ENCODE peak calls at places on chromosomes 12 and 14, in four cellular contexts. E is suprapubic skin, U is BE2C, I is astrocyte of the spinal cord. Z is an unnamed sample.

GRCh38 chr14:62957562-62957961 is 87.7 kb downstream of the KCNH5 start:
- DNase-seq in E (no peak), U (peak; percentile 12), I (peak; percentile 96), Z (peak; percentile 75)

GRCh38 chr14:52089208-52089607 is 20.3 kb upstream of the NID2 start:
- DNase-seq in E (no peak), U (no peak), I (no peak), Z (no peak)

GRCh38 chr14:70339970-70340369 is 19.5 kb downstream of the COX16 start:
- DNase-seq in E (no peak), U (no peak), I (no peak), Z (no peak)

GRCh38 chr12:22788913-22789312 is 163.9 kb downstream of the ETNK1 start:
- DNase-seq in E (no peak), U (no peak), I (no peak), Z (no peak)

GRCh38 chr12:123263196-123263817 is 8.3 kb downstream of the CDK2AP1 start:
- DNase-seq in E (no peak), U (no peak), I (no peak), Z (no peak)

GRCh38 chr12:94183702-94184379 is 35.5 kb downstream of the PLXNC1 start:
- DNase-seq in E (no peak), U (no peak), I (no peak), Z (no peak)

GRCh38 chr14:73153272-73153671 is 17.0 kb downstream of the PSEN1 start:
- DNase-seq in E (no peak), U (no peak), I (peak; percentile 37), Z (no peak)

GRCh38 chr12:51531982-51532497 is 59.0 kb upstream of the SCN8A start:
- DNase-seq in E (no peak), U (peak; percentile 83), I (peak; percentile 68), Z (peak; percentile 34)

GRCh38 chr12:93287152-93287551 is 90.6 kb upstream of the NUDT4 start:
- DNase-seq in E (no peak), U (no peak), I (no peak), Z (no peak)

GRCh38 chr12:34287986-34288962 is 266.0 kb downstream of the ALG10 start:
- DNase-seq in E (peak; percentile 48), U (no peak), I (no peak), Z (no peak)

GRCh38 chr12:15982071-15982470 is 70.9 kb downstream of the DERA start:
- DNase-seq in E (no peak), U (no peak), I (no peak), Z (no peak)

GRCh38 chr12:39417916-39418315 is 25.0 kb downstream of the KIF21A start:
- DNase-seq in E (no peak), U (no peak), I (no peak), Z (no peak)

GRCh38 chr12:47860279-47860841 is 40.7 kb upstream of the HDAC7 start:
- DNase-seq in E (no peak), U (no peak), I (no peak), Z (no peak)

GRCh38 chr12:25436206-25436912 is 116.7 kb downstream of the LMNTD1 start:
- DNase-seq in E (no peak), U (peak; percentile 41), I (peak; percentile 85), Z (peak; percentile 46)

GRCh38 chr12:3193131-3193530 is 116.0 kb downstream of the TSPAN9 start:
- DNase-seq in E (no peak), U (no peak), I (no peak), Z (no peak)

GRCh38 chr14:92360666-92361370 is 37.9 kb downstream of the SLC24A4 start:
- DNase-seq in E (no peak), U (no peak), I (no peak), Z (no peak)

GRCh38 chr12:120598674-120599463 is 17.7 kb upstream of the POP5 start:
- DNase-seq in E (no peak), U (peak; percentile 26), I (no peak), Z (peak; percentile 57)

GRCh38 chr14:67269338-67270060 is 28.3 kb downstream of the PALS1 start:
- DNase-seq in E (no peak), U (no peak), I (peak; percentile 81), Z (peak; percentile 61)

GRCh38 chr14:95046711-95047681 is 110.3 kb downstream of the DICER1 start:
- DNase-seq in E (peak; percentile 61), U (no peak), I (no peak), Z (no peak)

GRCh38 chr12:18703326-18703725 is 34.5 kb downstream of the PLCZ1 start:
- DNase-seq in E (no peak), U (no peak), I (no peak), Z (no peak)

GRCh38 chr12:76470028-76470939 is 89.3 kb downstream of the OSBPL8 start:
- DNase-seq in E (no peak), U (no peak), I (peak; percentile 86), Z (peak; percentile 84)

GRCh38 chr12:77932216-77932615 is 101.5 kb downstream of the NAV3 start:
- DNase-seq in E (no peak), U (no peak), I (no peak), Z (no peak)

GRCh38 chr12:1594295-1595025 is at the start of gene FBXL14:
- DNase-seq in E (peak; percentile 92), U (peak; percentile 96), I (peak; percentile 86), Z (no peak)

GRCh38 chr12:1592444-1593231 is 1.7 kb downstream of the FBXL14 start:
- DNase-seq in E (no peak), U (peak; percentile 61), I (peak; percentile 61), Z (no peak)

GRCh38 chr12:1595026-1595561 is 713 bp upstream of the FBXL14 start:
- DNase-seq in E (no peak), U (no peak), I (peak; percentile 25), Z (no peak)

GRCh38 chr12:1594045-1594294 is 411 bp downstream of the FBXL14 start:
- DNase-seq in E (no peak), U (peak; percentile 76), I (peak; percentile 65), Z (no peak)

DNA sequence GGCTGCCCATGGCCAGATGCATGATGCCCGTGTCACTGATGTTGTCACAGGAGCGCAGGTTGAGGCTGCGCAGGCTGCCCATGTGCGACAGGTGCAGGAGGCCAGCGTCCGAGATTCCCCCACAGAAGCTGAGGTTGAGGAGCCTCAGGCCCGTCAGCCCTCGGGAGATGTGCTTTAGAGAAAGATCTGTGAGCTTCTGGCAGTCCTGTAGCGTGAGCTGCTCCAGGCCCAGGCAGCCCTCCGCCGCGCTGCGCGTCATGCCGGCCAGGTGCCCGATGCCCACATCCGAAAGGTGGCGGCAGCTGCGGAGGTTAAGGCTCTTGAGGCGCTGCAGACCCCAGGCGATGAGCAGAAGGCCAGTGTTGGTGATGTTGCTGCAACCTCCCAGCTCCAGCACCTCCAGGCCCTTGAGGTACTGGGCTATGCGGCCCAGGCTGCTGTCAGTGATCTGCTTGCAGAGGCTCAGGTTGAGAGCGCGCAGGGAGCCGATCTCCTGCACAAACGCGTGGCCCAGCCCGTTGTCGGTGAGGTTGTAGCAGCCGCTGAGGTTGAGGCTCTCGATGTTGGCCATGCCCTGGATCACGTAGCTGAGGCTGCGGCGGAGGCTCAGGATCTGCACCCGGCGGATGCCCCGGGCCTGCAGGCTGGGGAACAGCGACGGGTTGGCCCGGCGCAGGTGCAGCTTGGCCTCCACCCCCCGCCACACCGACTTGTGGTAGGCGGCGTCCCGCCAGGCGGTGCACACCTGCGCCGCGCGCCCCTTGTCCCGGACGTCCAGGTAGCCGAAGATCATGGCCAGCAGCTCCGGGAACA is 943 bp downstream of the FBXL14 start:
- DNase-seq in E (no peak), U (peak; percentile 52), I (peak; percentile 47), Z (no peak)
- H3K4me3 ChIP-seq in E (peak overlapping the region; percentile 90), U (peak overlapping the region; percentile 82), I (peak overlapping the region; percentile 49), Z (peak overlapping the region; percentile 64)

DNA sequence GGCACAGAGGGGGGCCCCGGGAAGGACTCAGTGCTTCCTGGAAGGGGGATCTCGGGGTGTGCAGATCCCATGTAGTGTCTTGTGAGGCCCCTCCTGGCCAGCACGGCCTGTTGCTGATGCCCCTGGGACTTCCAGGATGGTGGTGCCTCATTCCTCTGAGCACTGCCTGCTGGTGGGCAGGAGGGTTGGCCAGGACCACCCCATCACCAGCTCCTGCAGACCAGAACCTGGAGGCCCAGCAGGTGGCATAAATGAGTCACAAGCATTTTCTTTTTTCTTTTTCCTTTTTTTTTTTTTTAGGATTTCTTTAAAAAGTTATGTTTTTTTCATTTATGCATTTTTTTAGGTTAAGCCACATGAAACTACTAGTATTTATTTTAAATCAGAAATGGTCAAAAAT is 8.0 kb downstream of the MMP17 start:
- DNase-seq in E (no peak), U (peak; percentile 54), I (peak; percentile 19), Z (no peak)
- TF ChIP-seq CTCF in E (no peak), U (peak; percentile 59), I (peak; percentile 49), Z (peak; percentile 62)

DNA sequence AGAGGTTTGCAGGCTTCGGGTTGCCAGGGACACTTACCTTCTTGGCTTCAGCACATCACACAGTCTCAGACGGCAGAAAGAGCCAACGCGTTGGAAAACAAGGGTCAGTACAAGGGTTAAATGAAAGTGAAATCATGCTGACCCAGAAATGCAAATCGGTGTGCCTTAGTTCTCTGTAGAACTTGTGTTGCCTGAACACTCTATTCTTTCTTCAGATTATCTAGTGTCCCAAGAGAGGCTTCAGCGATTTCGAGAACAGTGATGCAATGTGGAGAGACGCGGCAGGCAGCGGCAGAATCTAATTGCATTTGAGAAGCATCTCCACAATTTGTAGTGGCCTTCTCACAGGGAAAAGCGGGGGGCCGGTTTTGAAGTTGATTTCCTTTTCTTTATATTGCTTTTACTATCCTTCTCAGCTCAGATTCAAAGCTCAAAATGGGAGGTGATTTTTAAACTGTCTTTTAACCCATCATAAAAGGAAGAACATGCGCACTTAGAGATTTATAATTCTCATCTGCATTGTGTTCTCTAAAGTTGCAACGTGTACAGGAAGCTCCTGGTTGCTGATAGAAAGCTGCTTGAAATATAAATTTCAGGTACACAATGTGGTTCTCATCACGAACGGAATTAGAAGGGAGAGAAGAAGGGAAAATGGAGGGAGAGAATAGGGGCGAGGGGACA is 67.8 kb upstream of the EGLN3 start:
- DNase-seq in E (no peak), U (no peak), I (no peak), Z (no peak)
- H3K4me3 ChIP-seq in E (no peak overlapping the region), U (peak overlapping the region; percentile 48), I (no peak overlapping the region), Z (no peak overlapping the region)

GRCh38 chr14:105059917-105060565 is 5.2 kb downstream of the GPR132 start:
- DNase-seq in E (no peak), U (no peak), I (no peak), Z (no peak)

GRCh38 chr14:105058521-105059034 is 6.7 kb downstream of the GPR132 start:
- DNase-seq in E (no peak), U (no peak), I (no peak), Z (no peak)

GRCh38 chr14:105061428-105062047 is 3.7 kb downstream of the GPR132 start:
- DNase-seq in E (no peak), U (no peak), I (no peak), Z (no peak)

GRCh38 chr14:105060751-105061427 is 4.3 kb downstream of the GPR132 start:
- DNase-seq in E (no peak), U (no peak), I (no peak), Z (no peak)

DNA sequence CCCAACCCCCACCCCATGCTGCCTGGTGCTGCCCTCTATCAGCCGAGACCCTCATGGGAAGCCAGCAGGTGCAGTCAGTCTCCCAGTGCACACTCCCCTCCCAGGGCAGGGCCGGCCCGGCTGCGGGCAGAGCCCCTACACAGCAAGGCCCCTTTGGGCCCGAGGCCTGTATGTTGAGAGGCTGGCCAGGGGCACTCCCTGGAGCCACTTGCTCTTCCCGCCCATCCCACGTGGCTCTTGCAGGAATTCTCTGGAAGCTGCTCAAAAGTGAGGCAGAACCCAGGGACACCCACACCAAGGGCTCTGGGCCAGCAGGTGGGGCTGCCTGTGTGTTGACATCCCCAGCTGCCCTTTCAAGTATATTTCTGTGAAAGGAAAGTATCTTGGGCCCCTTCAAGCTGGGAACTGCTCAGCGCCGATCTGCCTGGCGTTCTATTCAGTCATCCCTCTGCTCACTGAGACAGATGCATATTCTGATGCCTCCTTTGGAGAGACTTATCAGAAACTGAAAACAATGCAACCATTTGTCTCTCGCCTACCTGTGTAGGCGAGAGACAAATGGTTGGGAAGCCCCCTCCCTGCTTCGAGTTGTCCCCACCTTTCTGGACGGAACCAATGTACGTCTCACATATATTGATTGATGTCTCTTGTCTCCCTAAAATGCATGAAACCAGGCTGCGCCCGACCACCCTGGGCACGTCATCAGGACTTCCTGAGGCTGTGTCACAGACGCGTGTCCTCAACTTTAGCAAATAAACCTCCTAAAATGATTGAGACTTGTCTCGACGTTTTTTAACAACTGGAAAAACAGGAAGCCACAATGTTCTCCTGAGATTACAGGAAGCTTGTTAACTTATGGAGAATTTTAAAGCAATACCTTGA is 6.0 kb downstream of the GPR132 start:
- DNase-seq in E (no peak), U (no peak), I (no peak), Z (no peak)
- TF ChIP-seq CTCF in E (no peak), U (no peak), I (no peak), Z (peak; percentile 12)